ENCODE peak calls at places on chromosomes 7 and 10, in four cellular contexts. One of them, this sample, is unnamed.

GRCh38 chr7:83693281-83693680 is 44.3 kb upstream of the SEMA3E start:
- DNase-seq in NCI-H2081: no peak
- DNase-seq in NCI-H748 treated with DMSO at 0.1 percent for 48 hours: no peak
- DNase-seq in neural progenitor cell: no peak
- DNase-seq in this sample: no peak

GRCh38 chr7:90599038-90599437 is 2.9 kb downstream of the CDK14 start:
- DNase-seq in NCI-H748 treated with DMSO at 0.1 percent for 48 hours: no peak
- DNase-seq in NCI-H2081: no peak
- DNase-seq in neural progenitor cell: no peak
- DNase-seq in this sample: no peak

GRCh38 chr10:43294241-43294658 is 27.4 kb upstream of the RASGEF1A start:
- DNase-seq in NCI-H748 treated with DMSO at 0.1 percent for 48 hours: no peak
- DNase-seq in NCI-H2081: no peak
- DNase-seq in neural progenitor cell: no peak
- DNase-seq in this sample: no peak

GRCh38 chr7:47254081-47255006 is 327.6 kb downstream of the TNS3 start:
- DNase-seq in NCI-H2081: peak; percentile 61
- DNase-seq in NCI-H748 treated with DMSO at 0.1 percent for 48 hours: peak; percentile 53
- DNase-seq in neural progenitor cell: peak; percentile 92
- DNase-seq in this sample: peak; percentile 24

GRCh38 chr10:43140414-43140813 is 2.2 kb downstream of the CSGALNACT2 start:
- DNase-seq in neural progenitor cell: no peak
- DNase-seq in NCI-H2081: no peak
- DNase-seq in NCI-H748 treated with DMSO at 0.1 percent for 48 hours: no peak
- DNase-seq in this sample: no peak

GRCh38 chr7:133837248-133837647 is 289.9 kb upstream of the LRGUK start:
- DNase-seq in NCI-H748 treated with DMSO at 0.1 percent for 48 hours: peak; percentile 61
- DNase-seq in NCI-H2081: peak; percentile 53
- DNase-seq in neural progenitor cell: no peak
- DNase-seq in this sample: no peak

GRCh38 chr10:77159538-77160110 is 478.0 kb downstream of the KCNMA1 start:
- DNase-seq in NCI-H748 treated with DMSO at 0.1 percent for 48 hours: no peak
- DNase-seq in NCI-H2081: no peak
- DNase-seq in neural progenitor cell: no peak
- DNase-seq in this sample: no peak

GRCh38 chr7:48180981-48181380 is 9.7 kb downstream of the ABCA13 start:
- DNase-seq in neural progenitor cell: no peak
- DNase-seq in NCI-H748 treated with DMSO at 0.1 percent for 48 hours: no peak
- DNase-seq in NCI-H2081: no peak
- DNase-seq in this sample: no peak

GRCh38 chr7:20085086-20085485 is 132.1 kb downstream of the MACC1 start:
- DNase-seq in neural progenitor cell: no peak
- DNase-seq in NCI-H2081: no peak
- DNase-seq in NCI-H748 treated with DMSO at 0.1 percent for 48 hours: no peak
- DNase-seq in this sample: no peak

GRCh38 chr7:107725138-107725740 is 18.7 kb upstream of the CBLL1 start:
- DNase-seq in neural progenitor cell: peak; percentile 68
- DNase-seq in NCI-H2081: peak; percentile 71
- DNase-seq in NCI-H748 treated with DMSO at 0.1 percent for 48 hours: peak; percentile 21
- DNase-seq in this sample: peak; percentile 64

GRCh38 chr10:43304687-43305333 is 37.9 kb upstream of the RASGEF1A start:
- DNase-seq in neural progenitor cell: peak; percentile 72
- DNase-seq in NCI-H2081: no peak
- DNase-seq in NCI-H748 treated with DMSO at 0.1 percent for 48 hours: peak; percentile 3
- DNase-seq in this sample: peak; percentile 24

GRCh38 chr10:16481052-16481728 is 40.5 kb downstream of the C1QL3 start:
- DNase-seq in neural progenitor cell: no peak
- DNase-seq in NCI-H2081: no peak
- DNase-seq in NCI-H748 treated with DMSO at 0.1 percent for 48 hours: no peak
- DNase-seq in this sample: no peak

GRCh38 chr10:17918187-17918903 is 33.4 kb upstream of the SLC39A12 start:
- DNase-seq in neural progenitor cell: no peak
- DNase-seq in NCI-H748 treated with DMSO at 0.1 percent for 48 hours: no peak
- DNase-seq in NCI-H2081: no peak
- DNase-seq in this sample: no peak

GRCh38 chr7:51369746-51370145 is 53.1 kb upstream of the COBL start:
- DNase-seq in NCI-H2081: no peak
- DNase-seq in neural progenitor cell: peak; percentile 56
- DNase-seq in NCI-H748 treated with DMSO at 0.1 percent for 48 hours: no peak
- DNase-seq in this sample: peak; percentile 21

GRCh38 chr10:53361281-53361680 is 588.7 kb upstream of the MBL2 start:
- DNase-seq in neural progenitor cell: no peak
- DNase-seq in NCI-H748 treated with DMSO at 0.1 percent for 48 hours: no peak
- DNase-seq in NCI-H2081: no peak
- DNase-seq in this sample: no peak

GRCh38 chr10:112951349-112952281 is 1.6 kb downstream of the TCF7L2 start:
- DNase-seq in NCI-H748 treated with DMSO at 0.1 percent for 48 hours: no peak
- DNase-seq in NCI-H2081: no peak
- DNase-seq in neural progenitor cell: peak; percentile 83
- DNase-seq in this sample: peak; percentile 9

GRCh38 chr7:20508109-20508508 is 107.4 kb upstream of the ABCB5 start:
- DNase-seq in neural progenitor cell: peak; percentile 18
- DNase-seq in NCI-H748 treated with DMSO at 0.1 percent for 48 hours: no peak
- DNase-seq in NCI-H2081: no peak
- DNase-seq in this sample: no peak

GRCh38 chr7:14340415-14341079 is 351.1 kb upstream of the ETV1 start:
- DNase-seq in neural progenitor cell: peak; percentile 69
- DNase-seq in NCI-H748 treated with DMSO at 0.1 percent for 48 hours: no peak
- DNase-seq in NCI-H2081: peak; percentile 33
- DNase-seq in this sample: no peak

GRCh38 chr10:112393341-112393740 is 19.4 kb downstream of the ACSL5 start:
- DNase-seq in NCI-H2081: no peak
- DNase-seq in neural progenitor cell: no peak
- DNase-seq in NCI-H748 treated with DMSO at 0.1 percent for 48 hours: no peak
- DNase-seq in this sample: no peak

GRCh38 chr7:149875396-149875795 is 1.6 kb downstream of the ATP6V0E2 start:
- DNase-seq in neural progenitor cell: no peak
- DNase-seq in NCI-H2081: no peak
- DNase-seq in NCI-H748 treated with DMSO at 0.1 percent for 48 hours: no peak
- DNase-seq in this sample: no peak

This sample was measured in NCI-H524.